ENCODE peak calls at places on chromosomes 2 and 18, in six cellular contexts. V is psoas muscle; T is Peyer's patch; X is fibroblast of lung; D is IMR-90; M is CD8-positive, alpha-beta T cell. U is an unnamed sample.

GRCh38 chr2:191374366-191374765 is 129.2 kb downstream of the MYO1B start:
- DNase-seq in V (no peak), T (no peak), X (no peak), D (no peak), M (no peak), U (no peak)

GRCh38 chr2:197294260-197294659 is 16.3 kb downstream of the ANKRD44 start:
- DNase-seq in V (no peak), T (no peak), X (no peak), D (no peak), M (no peak), U (no peak)

GRCh38 chr18:62372156-62372555 is 47.0 kb downstream of the TNFRSF11A start:
- DNase-seq in V (no peak), T (no peak), X (no peak), D (no peak), M (no peak), U (no peak)

GRCh38 chr2:240246173-240246820 is 105.8 kb upstream of the OTOS start:
- DNase-seq in V (no peak), T (no peak), X (no peak), D (no peak), M (peak), U (no peak)

GRCh38 chr2:240605867-240606743 is 19.2 kb upstream of the GPR35 start:
- DNase-seq in V (peak), T (peak), X (no peak), D (no peak), M (no peak), U (no peak)

GRCh38 chr2:45497355-45497754 is 113.7 kb downstream of the SRBD1 start:
- DNase-seq in V (no peak), T (no peak), X (no peak), D (peak), M (no peak), U (no peak)

GRCh38 chr18:66819235-66819634 is 215.3 kb upstream of the CDH19 start:
- DNase-seq in V (no peak), T (no peak), X (no peak), D (no peak), M (no peak), U (no peak)

GRCh38 chr2:120419073-120419472 is 73.1 kb downstream of the INHBB start:
- DNase-seq in V (no peak), T (peak), X (no peak), D (no peak), M (no peak), U (no peak)

GRCh38 chr2:98382739-98383138 is 36.5 kb downstream of the CNGA3 start:
- DNase-seq in V (no peak), T (no peak), X (no peak), D (no peak), M (no peak), U (no peak)

GRCh38 chr2:182522930-182523541 is 96.2 kb upstream of the PDE1A start:
- DNase-seq in V (no peak), T (no peak), X (peak), D (no peak), M (no peak), U (no peak)

GRCh38 chr18:44939037-44939665 is 258.5 kb downstream of the SETBP1 start:
- DNase-seq in V (no peak), T (peak), X (no peak), D (no peak), M (no peak), U (no peak)

GRCh38 chr2:172335731-172336130 is 91.7 kb upstream of the ITGA6 start:
- DNase-seq in V (no peak), T (peak), X (no peak), D (no peak), M (no peak), U (no peak)

GRCh38 chr18:38545071-38545470 is 979.5 kb upstream of the CELF4 start:
- DNase-seq in V (no peak), T (no peak), X (peak), D (no peak), M (no peak), U (no peak)

GRCh38 chr2:24492283-24493272 is 1.5 kb downstream of the NCOA1 start:
- DNase-seq in V (peak), T (no peak), X (peak), D (no peak), M (no peak), U (peak)

GRCh38 chr18:76656925-76657324 is 161.9 kb upstream of the ZNF516 start:
- DNase-seq in V (no peak), T (no peak), X (no peak), D (no peak), M (no peak), U (no peak)

GRCh38 chr2:120937736-120938131 is 202.1 kb downstream of the GLI2 start:
- DNase-seq in V (no peak), T (no peak), X (peak), D (peak), M (no peak), U (no peak)

GRCh38 chr2:88191722-88192042 is 21.5 kb downstream of the THNSL2 start:
- DNase-seq in V (no peak), T (no peak), X (no peak), D (no peak), M (no peak), U (no peak)

GRCh38 chr2:151553-152328 is 105.4 kb upstream of the FAM110C start:
- DNase-seq in V (no peak), T (no peak), X (no peak), D (no peak), M (no peak), U (no peak)

GRCh38 chr2:120528051-120528692 is 182.2 kb downstream of the INHBB start:
- DNase-seq in V (no peak), T (no peak), X (no peak), D (no peak), M (no peak), U (no peak)

GRCh38 chr2:180823546-180824141 is 156.8 kb upstream of the UBE2E3 start:
- DNase-seq in V (no peak), T (no peak), X (peak), D (peak), M (no peak), U (no peak)

GRCh38 chr2:38619458-38620164 is 16.9 kb upstream of the HNRNPLL start:
- DNase-seq in V (no peak), T (no peak), X (peak), D (peak), M (no peak), U (no peak)

GRCh38 chr2:240512109-240512485 is 45.7 kb downstream of the ANKMY1 start:
- DNase-seq in V (no peak), T (no peak), X (no peak), D (no peak), M (no peak), U (no peak)

GRCh38 chr18:49073431-49073830 is 122.7 kb upstream of the SMAD7 start:
- DNase-seq in V (no peak), T (no peak), X (no peak), D (no peak), M (no peak), U (no peak)

GRCh38 chr2:112153179-112153490 is 14.9 kb downstream of the FBLN7 start:
- DNase-seq in V (no peak), T (no peak), X (no peak), D (no peak), M (no peak), U (no peak)

GRCh38 chr2:157830696-157831570 is 45.2 kb downstream of the ACVR1 start:
- DNase-seq in V (no peak), T (peak), X (peak), D (peak), M (no peak), U (no peak)

GRCh38 chr2:172578054-172578453 is 22.2 kb downstream of the PDK1 start:
- DNase-seq in V (no peak), T (no peak), X (no peak), D (peak), M (no peak), U (no peak)

GRCh38 chr2:42903821-42904575 is 111.6 kb upstream of the HAAO start:
- DNase-seq in V (no peak), T (no peak), X (no peak), D (no peak), M (no peak), U (no peak)

GRCh38 chr18:48080546-48080945 is 150.1 kb upstream of the SMAD2 start:
- DNase-seq in V (no peak), T (no peak), X (no peak), D (no peak), M (no peak), U (no peak)

GRCh38 chr2:160205511-160205910 is 5.4 kb upstream of the ITGB6 start:
- DNase-seq in V (peak), T (peak), X (peak), D (peak), M (no peak), U (no peak)

GRCh38 chr2:10140841-10141610 is 18.5 kb downstream of the RRM2 start:
- DNase-seq in V (no peak), T (peak), X (no peak), D (no peak), M (no peak), U (no peak)

GRCh38 chr2:132815522-132815921 is 145.5 kb upstream of the LYPD1 start:
- DNase-seq in V (no peak), T (no peak), X (peak), D (peak), M (no peak), U (no peak)

GRCh38 chr18:31101148-31102019 is 837 bp downstream of the DSC2 start:
- DNase-seq in V (peak), T (peak), X (peak), D (no peak), M (no peak), U (no peak)

GRCh38 chr18:54444309-54444914 is 86.7 kb downstream of the C18orf54 start:
- DNase-seq in V (peak), T (peak), X (peak), D (peak), M (no peak), U (no peak)

GRCh38 chr2:71678874-71679273 is 225.5 kb downstream of the DYSF start:
- DNase-seq in V (no peak), T (peak), X (no peak), D (no peak), M (no peak), U (no peak)

GRCh38 chr2:141438536-141438935 is 692.3 kb downstream of the LRP1B start:
- DNase-seq in V (no peak), T (no peak), X (no peak), D (no peak), M (no peak), U (no peak)

GRCh38 chr2:144513388-144514100 is 6.4 kb downstream of the ZEB2 start:
- DNase-seq in V (peak), T (no peak), X (peak), D (peak), M (no peak), U (peak)

DNA sequence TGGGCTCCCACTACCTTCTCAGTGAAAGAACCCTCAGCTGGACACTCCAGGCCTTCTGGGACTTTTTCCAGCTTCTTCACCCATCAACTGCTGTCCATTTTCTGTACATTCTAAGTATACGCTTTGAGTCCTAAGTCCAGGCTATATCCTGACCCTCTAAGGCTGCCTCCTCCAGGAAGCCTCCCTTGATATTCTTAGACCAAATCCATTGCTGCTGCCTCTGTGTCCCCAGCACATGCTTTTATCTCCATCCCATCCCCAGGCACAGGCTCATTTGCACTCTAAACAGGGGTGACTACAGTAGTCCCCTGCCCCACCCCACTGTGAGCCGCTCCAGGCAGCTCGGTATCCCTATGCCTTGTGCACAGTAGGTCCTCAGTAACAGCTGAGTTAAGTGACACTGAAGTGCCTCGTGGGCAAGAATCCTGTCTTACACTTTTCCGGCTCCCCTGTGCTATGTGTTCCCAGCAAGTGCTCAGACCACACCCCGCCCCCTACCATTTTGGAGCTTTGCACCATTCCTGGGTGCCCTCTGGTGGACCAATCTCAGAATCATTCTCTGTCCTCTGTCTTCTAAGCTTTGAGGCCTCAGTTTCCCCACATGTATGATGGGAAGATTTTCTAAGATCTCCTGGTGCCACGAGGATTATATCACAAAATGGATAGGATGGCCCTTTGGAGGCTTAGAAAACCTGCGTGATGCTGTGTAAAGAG is 34.9 kb downstream of the EMX1 start:
- DNase-seq in V (no peak), T (no peak), X (no peak), D (no peak), M (no peak), U (no peak)
- TF ChIP-seq CTCF in V (no peak), T (no peak), X (no peak), D (peak), M (no peak), U (no peak)

GRCh38 chr2:212592695-212593094 is 54.1 kb upstream of the ERBB4 start:
- DNase-seq in V (no peak), T (no peak), X (no peak), D (no peak), M (no peak), U (no peak)

GRCh38 chr2:212596688-212597087 is 58.1 kb upstream of the ERBB4 start:
- DNase-seq in V (no peak), T (no peak), X (no peak), D (no peak), M (no peak), U (no peak)

GRCh38 chr2:212595036-212595654 is 56.5 kb upstream of the ERBB4 start:
- DNase-seq in V (no peak), T (no peak), X (peak), D (peak), M (no peak), U (no peak)
- TF ChIP-seq CTCF in V (no peak), T (no peak), X (peak), D (peak), M (no peak), U (no peak)

DNA sequence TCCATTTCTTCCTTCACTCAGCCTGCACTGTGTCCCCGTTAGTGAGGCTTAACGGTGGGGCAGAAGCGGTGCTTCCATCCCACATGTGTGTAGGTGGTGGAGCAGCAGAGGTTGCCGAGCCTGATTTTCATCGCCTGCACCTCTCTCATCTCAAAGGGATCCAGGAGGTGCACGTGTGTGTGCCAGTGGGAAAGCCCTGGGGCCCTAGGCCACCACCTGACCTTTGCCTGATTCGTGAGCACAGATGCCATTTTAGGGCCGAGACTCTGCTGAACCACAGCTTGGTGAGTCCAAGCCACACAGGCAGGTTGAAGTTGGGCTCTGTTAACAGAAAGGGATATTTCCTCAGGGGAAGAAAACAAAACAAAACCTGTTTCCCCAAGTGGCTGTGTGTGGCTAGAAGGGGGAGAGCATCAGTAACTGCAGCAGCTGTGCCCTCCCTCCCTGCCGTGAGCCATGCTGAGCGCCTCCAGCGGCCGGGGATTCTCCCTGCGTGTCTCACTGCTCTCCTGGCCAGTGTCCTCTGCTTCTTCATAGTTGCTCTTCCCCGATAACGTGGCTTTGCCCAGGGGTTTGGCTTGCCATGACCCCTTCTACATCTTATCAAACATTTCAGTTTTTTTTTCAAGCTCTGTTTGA is 81.5 kb downstream of the MAPRE2 start:
- DNase-seq in V (peak), T (no peak), X (no peak), D (no peak), M (peak), U (no peak)
- TF ChIP-seq CTCF in V (peak), T (no peak), X (no peak), D (no peak), M (peak), U (no peak)

DNA sequence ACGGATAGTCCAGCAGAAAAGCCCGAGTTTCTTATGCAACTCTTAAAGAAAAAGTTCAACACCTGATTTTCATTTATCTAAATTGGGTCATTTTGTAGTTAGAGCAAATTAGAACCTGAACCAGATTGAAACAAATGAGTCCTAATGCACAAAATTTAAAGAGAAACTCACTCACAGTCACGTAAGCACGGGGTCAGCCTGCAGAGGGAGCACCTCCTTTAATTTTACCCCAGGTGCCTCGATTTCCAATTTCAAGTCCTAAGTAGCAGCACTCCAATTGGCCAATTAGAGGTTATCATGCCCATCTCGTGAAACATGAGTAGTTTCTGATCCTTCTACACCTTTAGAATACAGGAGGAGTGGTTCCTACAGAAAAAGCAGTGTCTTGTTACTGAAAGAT is 1929.7 kb upstream of the LRRTM1 start:
- DNase-seq in V (no peak), T (no peak), X (no peak), D (no peak), M (no peak), U (no peak)
- TF ChIP-seq CTCF in V (no peak), T (no peak), X (no peak), D (no peak), M (no peak), U (no peak)